ENCODE peak calls at places on chromosome 21, in seven cellular contexts. V is Caco-2; G is stimulated activated CD4-positive, alpha-beta T cell treated with anti-CD3 and anti-CD28 coated beads, Interleukin-4, amount 100 ng/mL, for 48 hours; Y is WTC11; R is Caki2; X is skeletal muscle cell; L is M059J. H is an unnamed sample.

GRCh38 chr21:27246741-27247140 is 279.9 kb upstream of the ADAMTS5 start:
- DNase-seq in V (no peak), G (no peak), Y (no peak), R (peak; percentile 57), X (peak; percentile 84), L (peak; percentile 76), H (no peak)

GRCh38 chr21:39938086-39938611 is 70.9 kb downstream of the PCP4 start:
- DNase-seq in V (no peak), G (no peak), Y (no peak), R (no peak), X (no peak), L (no peak), H (no peak)

GRCh38 chr21:42731264-42732032 is 78.0 kb downstream of the PDE9A start:
- DNase-seq in V (no peak), G (no peak), Y (no peak), R (no peak), X (no peak), L (peak; percentile 41), H (no peak)

GRCh38 chr21:45986316-45987051 is 4.9 kb downstream of the COL6A1 start:
- DNase-seq in V (no peak), G (no peak), Y (peak; percentile 8), R (no peak), X (no peak), L (no peak), H (peak; percentile 32)

GRCh38 chr21:36330904-36331303 is 10.9 kb downstream of the MORC3 start:
- DNase-seq in V (peak; percentile 62), G (no peak), Y (peak; percentile 45), R (peak; percentile 38), X (no peak), L (peak; percentile 64), H (peak; percentile 11)

GRCh38 chr21:16279658-16280581 is 550.1 kb downstream of the USP25 start:
- DNase-seq in V (peak; percentile 4), G (no peak), Y (peak; percentile 25), R (no peak), X (peak; percentile 23), L (peak; percentile 50), H (no peak)

GRCh38 chr21:26840912-26841311 is 4.3 kb downstream of the ADAMTS1 start:
- DNase-seq in V (no peak), G (no peak), Y (no peak), R (peak; percentile 88), X (no peak), L (peak; percentile 84), H (no peak)

GRCh38 chr21:46063227-46063626 is 34.7 kb upstream of the COL6A2 start:
- DNase-seq in V (no peak), G (no peak), Y (no peak), R (peak; percentile 22), X (no peak), L (no peak), H (no peak)

GRCh38 chr21:41884501-41885030 is 5.4 kb upstream of the PRDM15 start:
- DNase-seq in V (no peak), G (no peak), Y (no peak), R (no peak), X (no peak), L (no peak), H (no peak)

GRCh38 chr21:26405735-26406361 is 167.2 kb downstream of the CYYR1 start:
- DNase-seq in V (no peak), G (no peak), Y (no peak), R (peak; percentile 91), X (peak; percentile 76), L (peak; percentile 83), H (peak; percentile 8)

GRCh38 chr21:35428041-35428400 is 378.9 kb upstream of the RUNX1 start:
- DNase-seq in V (no peak), G (no peak), Y (no peak), R (no peak), X (no peak), L (no peak), H (no peak)

GRCh38 chr21:22575165-22575584 is 1577.0 kb downstream of the NCAM2 start:
- DNase-seq in V (no peak), G (no peak), Y (peak; percentile 25), R (peak; percentile 31), X (no peak), L (peak; percentile 10), H (no peak)

GRCh38 chr21:43196789-43197188 is 28.0 kb downstream of the CRYAA start:
- DNase-seq in V (no peak), G (no peak), Y (peak; percentile 3), R (no peak), X (peak; percentile 9), L (no peak), H (no peak)

GRCh38 chr21:34274001-34274400 is 89.8 kb upstream of the KCNE2 start:
- DNase-seq in V (no peak), G (no peak), Y (no peak), R (no peak), X (peak; percentile 31), L (peak; percentile 50), H (no peak)

GRCh38 chr21:43884012-43884860 is 19.2 kb downstream of the AGPAT3 start:
- DNase-seq in V (peak; percentile 87), G (no peak), Y (no peak), R (peak; percentile 60), X (no peak), L (peak; percentile 51), H (no peak)

GRCh38 chr21:35585878-35586277 is 474.4 kb downstream of the SETD4 start:
- DNase-seq in V (no peak), G (no peak), Y (no peak), R (no peak), X (no peak), L (peak; percentile 36), H (no peak)

GRCh38 chr21:27681841-27682240 is 715.0 kb upstream of the ADAMTS5 start:
- DNase-seq in V (no peak), G (no peak), Y (no peak), R (no peak), X (no peak), L (peak; percentile 32), H (no peak)

GRCh38 chr21:35559881-35560280 is 500.4 kb downstream of the SETD4 start:
- DNase-seq in V (no peak), G (no peak), Y (no peak), R (no peak), X (no peak), L (peak; percentile 73), H (no peak)

GRCh38 chr21:29074007-29074376 is 544 bp upstream of the CCT8 start:
- DNase-seq in V (no peak), G (no peak), Y (no peak), R (no peak), X (no peak), L (no peak), H (no peak)

GRCh38 chr21:45982758-45983731 is 1.5 kb downstream of the COL6A1 start:
- DNase-seq in V (no peak), G (no peak), Y (peak; percentile 42), R (no peak), X (no peak), L (no peak), H (peak; percentile 13)

GRCh38 chr21:37509802-37510393 is 143.3 kb downstream of the DYRK1A start:
- DNase-seq in V (no peak), G (no peak), Y (no peak), R (peak; percentile 14), X (no peak), L (no peak), H (no peak)

GRCh38 chr21:35036521-35037383 is 12.3 kb downstream of the RUNX1 start:
- DNase-seq in V (no peak), G (no peak), Y (no peak), R (no peak), X (no peak), L (no peak), H (no peak)

GRCh38 chr21:45529785-45530422 is 12.3 kb downstream of the SLC19A1 start:
- DNase-seq in V (no peak), G (no peak), Y (no peak), R (no peak), X (no peak), L (no peak), H (no peak)

GRCh38 chr21:15741510-15741909 is 11.7 kb downstream of the USP25 start:
- DNase-seq in V (no peak), G (no peak), Y (no peak), R (no peak), X (no peak), L (peak; percentile 74), H (no peak)

GRCh38 chr21:42404534-42404933 is 832 bp downstream of the UBASH3A start:
- DNase-seq in V (no peak), G (no peak), Y (no peak), R (no peak), X (no peak), L (no peak), H (no peak)

H was measured in 8988T.